ENCODE peak calls at places on chromosomes 3 and 15, in four cellular contexts. One of them, this sample, is unnamed.

GRCh38 chr15:85671156-85671555 is 123.6 kb downstream of the KLHL25 start:
- DNase-seq in caudate nucleus: no peak
- DNase-seq in HT-29: no peak
- DNase-seq in activated CD8-positive, alpha-beta memory T cell treated with anti-CD3 and anti-CD28 coated beads, Interleukin-2, amount 50 U/mL, for 4 hours: no peak
- DNase-seq in this sample: no peak

GRCh38 chr3:65233561-65233960 is 545.8 kb upstream of the ADAMTS9 start:
- DNase-seq in caudate nucleus: no peak
- DNase-seq in HT-29: no peak
- DNase-seq in activated CD8-positive, alpha-beta memory T cell treated with anti-CD3 and anti-CD28 coated beads, Interleukin-2, amount 50 U/mL, for 4 hours: no peak
- DNase-seq in this sample: no peak

GRCh38 chr15:90414408-90415028 is 26.5 kb downstream of the IQGAP1 start:
- DNase-seq in caudate nucleus: no peak
- DNase-seq in HT-29: no peak
- DNase-seq in activated CD8-positive, alpha-beta memory T cell treated with anti-CD3 and anti-CD28 coated beads, Interleukin-2, amount 50 U/mL, for 4 hours: peak
- DNase-seq in this sample: no peak

GRCh38 chr3:192597511-192597910 is 129.8 kb downstream of the FGF12 start:
- DNase-seq in caudate nucleus: no peak
- DNase-seq in HT-29: peak
- DNase-seq in activated CD8-positive, alpha-beta memory T cell treated with anti-CD3 and anti-CD28 coated beads, Interleukin-2, amount 50 U/mL, for 4 hours: no peak
- DNase-seq in this sample: no peak

GRCh38 chr3:140406655-140407054 is 271.2 kb upstream of the TRIM42 start:
- DNase-seq in caudate nucleus: no peak
- DNase-seq in HT-29: no peak
- DNase-seq in activated CD8-positive, alpha-beta memory T cell treated with anti-CD3 and anti-CD28 coated beads, Interleukin-2, amount 50 U/mL, for 4 hours: no peak
- DNase-seq in this sample: no peak

GRCh38 chr15:89999676-90000174 is 1.4 kb upstream of the ZNF710 start:
- DNase-seq in caudate nucleus: no peak
- DNase-seq in HT-29: peak
- DNase-seq in activated CD8-positive, alpha-beta memory T cell treated with anti-CD3 and anti-CD28 coated beads, Interleukin-2, amount 50 U/mL, for 4 hours: no peak
- DNase-seq in this sample: peak

GRCh38 chr3:57855943-57856342 is 99.8 kb downstream of the SLMAP start:
- DNase-seq in caudate nucleus: no peak
- DNase-seq in HT-29: no peak
- DNase-seq in activated CD8-positive, alpha-beta memory T cell treated with anti-CD3 and anti-CD28 coated beads, Interleukin-2, amount 50 U/mL, for 4 hours: no peak
- DNase-seq in this sample: no peak

GRCh38 chr15:74008901-74009300 is 14.4 kb downstream of the PML start:
- DNase-seq in caudate nucleus: no peak
- DNase-seq in HT-29: no peak
- DNase-seq in activated CD8-positive, alpha-beta memory T cell treated with anti-CD3 and anti-CD28 coated beads, Interleukin-2, amount 50 U/mL, for 4 hours: no peak
- DNase-seq in this sample: no peak

GRCh38 chr15:89095073-89095472 is 6.8 kb downstream of the ABHD2 start:
- DNase-seq in caudate nucleus: no peak
- DNase-seq in HT-29: no peak
- DNase-seq in activated CD8-positive, alpha-beta memory T cell treated with anti-CD3 and anti-CD28 coated beads, Interleukin-2, amount 50 U/mL, for 4 hours: no peak
- DNase-seq in this sample: no peak

GRCh38 chr3:117619805-117620204 is 910.2 kb downstream of the TUSC7 start:
- DNase-seq in caudate nucleus: no peak
- DNase-seq in HT-29: no peak
- DNase-seq in activated CD8-positive, alpha-beta memory T cell treated with anti-CD3 and anti-CD28 coated beads, Interleukin-2, amount 50 U/mL, for 4 hours: no peak
- DNase-seq in this sample: no peak

GRCh38 chr3:115246621-115247020 is 99.5 kb upstream of the ZBTB20 start:
- DNase-seq in caudate nucleus: no peak
- DNase-seq in HT-29: no peak
- DNase-seq in activated CD8-positive, alpha-beta memory T cell treated with anti-CD3 and anti-CD28 coated beads, Interleukin-2, amount 50 U/mL, for 4 hours: no peak
- DNase-seq in this sample: no peak

GRCh38 chr3:89699771-89700170 is 592.4 kb downstream of the EPHA3 start:
- DNase-seq in caudate nucleus: no peak
- DNase-seq in HT-29: peak
- DNase-seq in activated CD8-positive, alpha-beta memory T cell treated with anti-CD3 and anti-CD28 coated beads, Interleukin-2, amount 50 U/mL, for 4 hours: no peak
- DNase-seq in this sample: no peak

GRCh38 chr3:110261141-110261540 is 810.5 kb upstream of the NECTIN3 start:
- DNase-seq in caudate nucleus: no peak
- DNase-seq in HT-29: no peak
- DNase-seq in activated CD8-positive, alpha-beta memory T cell treated with anti-CD3 and anti-CD28 coated beads, Interleukin-2, amount 50 U/mL, for 4 hours: no peak
- DNase-seq in this sample: no peak

GRCh38 chr3:73580343-73580742 is 44.4 kb downstream of the PDZRN3 start:
- DNase-seq in caudate nucleus: no peak
- DNase-seq in HT-29: peak
- DNase-seq in activated CD8-positive, alpha-beta memory T cell treated with anti-CD3 and anti-CD28 coated beads, Interleukin-2, amount 50 U/mL, for 4 hours: no peak
- DNase-seq in this sample: no peak

GRCh38 chr3:72595376-72595775 is 252.9 kb downstream of the SHQ1 start:
- DNase-seq in caudate nucleus: no peak
- DNase-seq in HT-29: no peak
- DNase-seq in activated CD8-positive, alpha-beta memory T cell treated with anti-CD3 and anti-CD28 coated beads, Interleukin-2, amount 50 U/mL, for 4 hours: no peak
- DNase-seq in this sample: no peak

GRCh38 chr3:133376805-133377204 is 23.1 kb upstream of the BFSP2 start:
- DNase-seq in caudate nucleus: no peak
- DNase-seq in HT-29: no peak
- DNase-seq in activated CD8-positive, alpha-beta memory T cell treated with anti-CD3 and anti-CD28 coated beads, Interleukin-2, amount 50 U/mL, for 4 hours: no peak
- DNase-seq in this sample: no peak

GRCh38 chr15:68346986-68347385 is 69.4 kb downstream of the FEM1B start:
- DNase-seq in caudate nucleus: no peak
- DNase-seq in HT-29: peak
- DNase-seq in activated CD8-positive, alpha-beta memory T cell treated with anti-CD3 and anti-CD28 coated beads, Interleukin-2, amount 50 U/mL, for 4 hours: no peak
- DNase-seq in this sample: no peak

This sample was measured in amygdala.